ENCODE peak calls at places on chromosomes 5 and 9, in eight cellular contexts. K is astrocyte; V is left ventricle myocardium inferior; J is lung; Z is neural progenitor cell; W is cardiac muscle cell; S is A549; I is CD4-positive, alpha-beta T cell. L is an unnamed sample.

GRCh38 chr5:95670568-95670967 is 12.2 kb downstream of the SPATA9 start:
- DNase-seq in W (no peak), Z (no peak), V (no peak), K (peak), J (no peak), I (no peak), S (no peak), L (no peak)

GRCh38 chr9:96214639-96215038 is 87.3 kb downstream of the HSD17B3 start:
- DNase-seq in J (no peak), S (no peak), I (no peak), W (no peak), K (no peak), Z (peak), V (no peak), L (no peak)

GRCh38 chr5:137758719-137759312 is 4.7 kb upstream of the HNRNPA0 start:
- DNase-seq in J (no peak), Z (no peak), K (no peak), W (no peak), I (no peak), S (no peak), V (no peak), L (no peak)

GRCh38 chr9:89864257-89864656 is 259.4 kb downstream of the GADD45G start:
- DNase-seq in S (no peak), Z (no peak), W (no peak), K (no peak), J (no peak), I (no peak), V (no peak), L (no peak)

GRCh38 chr5:126274396-126274795 is 148.8 kb upstream of the GRAMD2B start:
- DNase-seq in V (no peak), I (no peak), W (no peak), S (no peak), J (no peak), Z (no peak), K (no peak), L (peak)

GRCh38 chr5:124956471-124957029 is 210.1 kb upstream of the ZNF608 start:
- DNase-seq in V (no peak), Z (no peak), S (no peak), J (no peak), I (no peak), K (no peak), W (no peak), L (no peak)

GRCh38 chr5:138989720-138990119 is 114.6 kb upstream of the LRRTM2 start:
- DNase-seq in Z (no peak), S (no peak), W (peak), K (peak), V (no peak), I (no peak), J (no peak), L (no peak)

GRCh38 chr9:16928179-16928945 is 57.9 kb upstream of the BNC2 start:
- DNase-seq in K (peak), Z (no peak), S (no peak), I (no peak), W (no peak), V (no peak), J (no peak), L (no peak)

GRCh38 chr5:37771731-37772130 is 68.1 kb downstream of the GDNF start:
- DNase-seq in S (no peak), V (no peak), Z (no peak), W (peak), I (no peak), J (no peak), K (peak), L (peak)

GRCh38 chr5:112933105-112933504 is 11.1 kb upstream of the REEP5 start:
- DNase-seq in W (no peak), K (no peak), Z (no peak), S (no peak), V (no peak), I (no peak), J (no peak), L (no peak)

GRCh38 chr5:3324421-3325101 is 271.1 kb upstream of the IRX1 start:
- DNase-seq in W (peak), J (no peak), I (no peak), K (no peak), S (no peak), Z (peak), V (no peak), L (no peak)

GRCh38 chr9:17631396-17631795 is 52.5 kb downstream of the SH3GL2 start:
- DNase-seq in J (no peak), Z (no peak), I (no peak), V (no peak), S (no peak), W (no peak), K (peak), L (no peak)

GRCh38 chr5:172015346-172015745 is 8.9 kb upstream of the FBXW11 start:
- DNase-seq in I (no peak), W (no peak), S (no peak), K (no peak), J (no peak), Z (no peak), V (no peak), L (no peak)

GRCh38 chr5:102903074-102903871 is 148.2 kb downstream of the PAM start:
- DNase-seq in J (no peak), V (no peak), S (no peak), Z (no peak), I (no peak), K (peak), W (no peak), L (no peak)

GRCh38 chr5:138054206-138054605 is 21.3 kb upstream of the FAM13B start:
- DNase-seq in S (no peak), K (no peak), J (no peak), W (no peak), V (no peak), Z (no peak), I (no peak), L (no peak)

GRCh38 chr9:77793909-77794308 is 145.8 kb upstream of the GNA14 start:
- DNase-seq in J (no peak), W (peak), K (no peak), S (no peak), Z (no peak), V (no peak), I (no peak), L (no peak)

GRCh38 chr5:84564311-84564710 is 179.6 kb upstream of the EDIL3 start:
- DNase-seq in K (peak), S (no peak), V (no peak), I (no peak), Z (no peak), J (no peak), W (peak), L (no peak)

GRCh38 chr9:121895836-121896544 is 197.1 kb downstream of the TTLL11 start:
- DNase-seq in I (no peak), K (peak), J (no peak), W (peak), Z (peak), S (no peak), V (peak), L (peak)

GRCh38 chr9:34259315-34259714 is 69.8 kb downstream of the KIF24 start:
- DNase-seq in S (no peak), V (no peak), K (no peak), J (no peak), I (no peak), W (no peak), Z (no peak), L (no peak)

GRCh38 chr5:58239731-58240130 is 220.2 kb downstream of the PLK2 start:
- DNase-seq in Z (no peak), I (no peak), S (no peak), K (no peak), W (no peak), V (no peak), J (no peak), L (no peak)

GRCh38 chr9:114156658-114157421 is 1.5 kb downstream of the COL27A1 start:
- DNase-seq in K (peak), V (peak), I (no peak), Z (peak), W (peak), J (peak), S (peak), L (peak)

GRCh38 chr9:16960084-16960483 is 89.6 kb upstream of the BNC2 start:
- DNase-seq in I (no peak), Z (no peak), W (peak), J (no peak), S (no peak), K (peak), V (no peak), L (peak)

DNA sequence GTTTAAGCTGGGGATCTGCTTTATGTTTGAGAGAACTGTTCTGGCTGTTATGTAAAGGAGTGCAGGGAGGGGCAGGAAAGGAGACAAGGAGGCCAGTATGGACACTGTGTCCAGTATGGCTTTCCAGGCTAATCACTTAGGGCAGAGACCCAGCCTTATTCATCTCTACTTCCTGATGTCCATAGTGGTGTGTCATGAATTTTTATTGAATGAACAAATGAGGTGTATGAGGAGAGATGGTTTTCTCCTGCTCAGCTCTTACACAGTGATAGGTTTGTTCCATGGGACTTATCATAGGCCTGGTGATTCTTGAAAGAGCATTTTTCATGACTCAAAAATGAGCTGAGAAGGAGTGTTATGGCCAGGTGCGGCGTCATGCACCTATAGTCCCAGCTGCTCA is 20.5 kb upstream of the FGFR4 start:
- DNase-seq in S (no peak), J (no peak), V (no peak), I (no peak), Z (no peak), K (no peak), W (no peak), L (no peak)
- TF ChIP-seq CTCF in S (no peak), J (no peak), V (no peak), I (no peak), Z (no peak), K (no peak), W (no peak), L (no peak)

DNA sequence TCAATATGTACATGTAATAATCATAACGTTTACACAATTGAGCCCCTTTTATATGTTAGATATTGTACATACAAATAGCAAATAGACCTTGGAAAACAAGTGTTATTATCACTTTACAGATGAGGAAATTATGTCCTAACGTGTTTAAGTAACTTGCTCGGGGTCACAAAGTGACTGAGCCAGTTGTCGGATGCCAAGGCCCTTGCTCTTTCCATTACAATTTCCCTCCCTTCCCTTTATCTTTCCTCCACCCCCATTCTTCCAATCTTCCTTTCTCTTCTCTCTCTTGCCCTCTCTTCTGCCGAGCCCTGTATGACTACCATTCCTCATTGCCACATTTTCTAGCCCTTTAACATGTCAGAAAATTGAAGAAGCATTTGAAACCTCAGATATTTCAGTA is 34.4 kb upstream of the RAD23B start:
- DNase-seq in W (no peak), K (no peak), V (no peak), S (no peak), I (no peak), J (no peak), Z (no peak), L (no peak)
- H3K27ac ChIP-seq in W (peak), K (no peak), V (no peak), S (peak), I (no peak), J (no peak), Z (peak), L (no peak)

DNA sequence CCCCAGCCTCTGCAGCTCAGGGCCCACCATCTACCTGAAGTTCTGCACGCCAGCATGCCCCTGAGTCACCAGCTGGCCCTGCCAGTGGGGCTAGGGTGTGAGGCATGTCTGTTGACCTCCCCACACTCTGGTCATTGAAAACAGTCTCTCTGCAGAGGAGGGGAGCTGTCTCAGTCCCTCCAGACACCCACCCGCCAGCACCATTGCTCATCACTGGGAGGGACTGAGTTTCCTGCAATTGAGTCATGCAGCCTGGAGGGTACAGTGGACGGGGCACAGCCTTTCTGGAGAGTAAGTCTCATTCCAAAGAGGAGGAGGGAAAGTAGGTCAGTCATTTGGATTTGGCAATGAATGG is 16.8 kb upstream of the COL5A1 start:
- DNase-seq in S (peak), Z (no peak), K (peak), W (peak), I (no peak), V (no peak), J (no peak), L (peak)
- TF ChIP-seq CTCF in S (no peak), Z (no peak), K (no peak), W (no peak), I (no peak), V (no peak), J (no peak), L (no peak)

DNA sequence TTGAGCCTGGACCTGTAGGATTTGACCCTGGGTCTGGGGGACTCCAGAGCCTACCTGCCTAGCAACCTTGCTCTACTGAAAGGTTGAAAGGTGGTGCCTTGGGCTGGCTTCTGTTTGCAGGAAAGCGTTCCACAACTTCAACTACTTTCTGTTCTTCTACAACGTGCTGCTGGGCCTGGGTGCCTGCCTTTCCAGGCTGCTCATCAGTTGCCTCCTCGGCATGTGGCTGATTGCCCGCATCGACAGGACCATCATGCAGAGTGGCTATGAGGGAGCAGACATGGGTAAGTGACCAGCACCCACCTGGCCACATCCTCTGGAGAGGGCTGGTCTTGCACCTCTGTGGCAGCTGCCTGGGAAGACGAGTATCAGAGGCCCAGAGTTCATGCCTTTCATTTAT is 13.6 kb upstream of the CCDC180 start:
- DNase-seq in J (no peak), W (no peak), V (no peak), K (no peak), I (no peak), Z (no peak), S (no peak), L (no peak)
- H3K27ac ChIP-seq in J (peak), W (no peak), V (peak), K (no peak), I (no peak), Z (no peak), S (no peak), L (peak)

DNA sequence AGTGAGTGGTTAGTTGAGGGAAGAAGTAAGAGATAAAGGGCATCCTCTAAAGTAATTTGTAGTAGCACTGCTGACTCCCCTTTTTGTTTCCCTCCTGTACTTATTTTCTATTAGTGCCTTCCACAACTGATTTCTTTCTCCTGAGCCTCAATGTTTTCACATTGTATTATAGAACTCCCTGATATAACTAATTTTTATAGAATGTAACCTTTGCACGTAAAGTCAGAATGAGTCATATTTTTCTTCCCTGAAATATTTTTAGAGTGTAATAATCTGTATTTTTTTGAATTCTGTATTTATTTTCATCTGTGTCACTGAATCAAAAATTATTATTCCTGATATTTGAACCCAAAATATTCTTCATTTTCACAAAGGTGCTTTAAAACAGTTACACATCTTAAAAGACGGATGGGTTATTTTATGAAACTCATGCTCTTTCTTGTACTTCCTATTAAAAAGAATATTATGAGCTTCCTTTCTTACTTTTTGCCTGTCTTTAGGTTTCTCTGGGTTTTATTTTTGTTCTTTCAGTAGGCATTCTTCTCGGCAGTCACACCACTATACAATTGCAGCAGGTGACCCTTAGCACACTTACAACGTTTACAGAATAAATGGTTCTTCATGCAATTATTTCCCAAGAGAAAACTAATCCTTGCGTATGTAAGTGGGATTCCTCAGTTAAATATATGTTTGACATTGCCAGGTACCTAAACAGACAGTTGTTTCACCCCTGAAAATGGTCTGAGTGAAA is 30.5 kb upstream of the DMRTA1 start:
- DNase-seq in V (no peak), I (no peak), W (no peak), J (no peak), S (no peak), Z (no peak), K (no peak), L (no peak)
- TF ChIP-seq CTCF in V (no peak), I (no peak), W (no peak), J (no peak), S (no peak), Z (no peak), K (no peak), L (no peak)

GRCh38 chr5:38825494-38825893 is 20.3 kb upstream of the OSMR start:
- DNase-seq in J (no peak), I (no peak), S (no peak), K (no peak), W (no peak), V (no peak), Z (no peak), L (peak)
- H3K27ac ChIP-seq in J (no peak), I (no peak), S (no peak), K (no peak), W (no peak), V (no peak), Z (no peak), L (no peak)

GRCh38 chr5:75519761-75520160 is 8.1 kb downstream of the POLK start:
- DNase-seq in S (no peak), J (no peak), W (no peak), K (no peak), Z (no peak), V (no peak), I (no peak), L (no peak)

GRCh38 chr5:75522542-75522941 is 10.9 kb downstream of the POLK start:
- DNase-seq in J (no peak), Z (no peak), K (no peak), I (no peak), S (no peak), V (no peak), W (no peak), L (no peak)

GRCh38 chr5:75522025-75522424 is 10.3 kb downstream of the POLK start:
- DNase-seq in S (no peak), I (no peak), K (peak), Z (no peak), J (no peak), W (no peak), V (no peak), L (no peak)

GRCh38 chr5:75523275-75523674 is 11.6 kb downstream of the POLK start:
- DNase-seq in S (no peak), J (no peak), Z (no peak), K (no peak), W (no peak), I (no peak), V (no peak), L (peak)

DNA sequence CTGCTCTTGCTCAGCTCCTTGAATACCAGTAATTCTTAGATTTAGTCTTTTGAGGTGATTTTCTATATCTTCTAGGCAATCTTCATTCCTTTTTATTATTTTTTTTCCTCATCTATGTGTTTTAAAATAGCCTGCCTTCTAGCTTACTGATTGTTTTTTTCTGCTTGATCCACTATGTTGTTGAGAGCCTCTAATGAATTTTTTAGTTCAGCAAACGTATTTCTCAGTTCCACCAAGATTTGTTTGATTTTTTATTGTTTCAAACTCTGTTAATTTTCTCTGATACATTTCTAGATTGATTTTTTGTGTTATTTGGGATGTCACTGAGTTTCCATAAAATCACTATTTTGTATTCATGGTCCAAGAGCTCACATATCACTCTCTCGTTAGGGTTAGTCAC is 9.5 kb downstream of the POLK start:
- DNase-seq in Z (no peak), S (no peak), I (no peak), K (no peak), W (no peak), J (no peak), V (no peak), L (no peak)
- TF ChIP-seq CTCF in Z (no peak), S (no peak), I (no peak), K (no peak), W (no peak), J (no peak), V (no peak), L (no peak)

GRCh38 chr5:134526483-134527155 is 1.1 kb downstream of the JADE2 start:
- DNase-seq in Z (peak), J (peak), K (peak), I (peak), S (no peak), W (peak), V (peak), L (peak)
- H3K27ac ChIP-seq in Z (no peak), J (peak), K (no peak), I (peak), S (peak), W (no peak), V (peak), L (peak)

GRCh38 chr9:80177949-80178480 is 606.2 kb downstream of the TLE4 start:
- DNase-seq in J (no peak), S (no peak), V (no peak), W (no peak), Z (no peak), K (peak), I (no peak), L (no peak)

GRCh38 chr9:80175286-80175906 is 603.6 kb downstream of the TLE4 start:
- DNase-seq in Z (peak), V (no peak), K (peak), S (peak), J (no peak), W (peak), I (no peak), L (peak)
- TF ChIP-seq CTCF in Z (peak), V (peak), K (peak), S (peak), J (peak), W (peak), I (peak), L (peak)